ENCODE peak calls at places on chromosomes 16 and 17, in nine cellular contexts. T is tibial artery, Y is transverse colon, N is fibroblast of mammary gland, A is heart left ventricle, Z is neural progenitor cell, H is ELF-1, E is C1 segment of cervical spinal cord, W is neuronal stem cell. P is an unnamed sample.

GRCh38 chr16:85005278-85006069 is 5.9 kb downstream of the ZDHHC7 start:
- DNase-seq in T (peak; percentile 83), Y (no peak), N (peak; percentile 75), A (no peak), Z (no peak), H (no peak), E (no peak), W (no peak), P (peak; percentile 83)

GRCh38 chr17:31321481-31321880 is at the start of gene EVI2A:
- DNase-seq in T (no peak), Y (peak; percentile 42), N (peak; percentile 92), A (peak; percentile 38), Z (peak; percentile 3), H (no peak), E (no peak), W (no peak), P (peak; percentile 89)

GRCh38 chr16:23587726-23588125 is 8.4 kb downstream of the NDUFAB1 start:
- DNase-seq in T (no peak), Y (no peak), N (peak; percentile 88), A (no peak), Z (no peak), H (no peak), E (no peak), W (no peak), P (peak; percentile 33)

GRCh38 chr16:70520612-70521297 is 2.6 kb downstream of the COG4 start:
- DNase-seq in T (no peak), Y (no peak), N (peak; percentile 67), A (no peak), Z (no peak), H (no peak), E (no peak), W (no peak), P (peak; percentile 43)

GRCh38 chr17:44981221-44981968 is 13.3 kb upstream of the C1QL1 start:
- DNase-seq in T (no peak), Y (no peak), N (peak; percentile 81), A (no peak), Z (no peak), H (no peak), E (no peak), W (no peak), P (peak; percentile 83)

GRCh38 chr17:9668532-9668931 is 23.2 kb downstream of the USP43 start:
- DNase-seq in T (no peak), Y (no peak), N (no peak), A (no peak), Z (no peak), H (peak; percentile 30), E (no peak), W (no peak), P (peak; percentile 81)

GRCh38 chr17:73827627-73828241 is 183.5 kb upstream of the SDK2 start:
- DNase-seq in T (peak; percentile 38), Y (peak; percentile 20), N (no peak), A (no peak), Z (no peak), H (peak; percentile 94), E (no peak), W (no peak), P (no peak)

GRCh38 chr16:86431540-86431939 is 78.8 kb upstream of the FOXF1 start:
- DNase-seq in T (no peak), Y (no peak), N (no peak), A (no peak), Z (no peak), H (peak; percentile 57), E (no peak), W (no peak), P (peak; percentile 46)

GRCh38 chr17:72671034-72671433 is 421.5 kb downstream of the SLC39A11 start:
- DNase-seq in T (no peak), Y (no peak), N (no peak), A (no peak), Z (no peak), H (no peak), E (no peak), W (no peak), P (no peak)

P was measured in RPMI7951.